ENCODE peak calls at places on chromosomes 12 and 14, in six cellular contexts. Y is A673; E is activated CD4-positive, alpha-beta memory T cell treated with anti-CD3 and anti-CD28 coated beads for 36 hours; X is CD4-positive, CD25-positive, alpha-beta regulatory T cell; W is glutamatergic neuron; N is neural progenitor cell. Q is an unnamed sample.

GRCh38 chr12:113732916-113733315 is 233.2 kb downstream of the RBM19 start:
- DNase-seq in Y (no peak), E (no peak), X (no peak), W (no peak), N (no peak), Q (no peak)

GRCh38 chr14:55851301-55851700 is 266.9 kb upstream of the PELI2 start:
- DNase-seq in Y (peak), E (no peak), X (no peak), W (no peak), N (peak), Q (no peak)

GRCh38 chr12:62332598-62332997 is 72.4 kb downstream of the USP15 start:
- DNase-seq in Y (no peak), E (no peak), X (no peak), W (no peak), N (no peak), Q (no peak)

GRCh38 chr14:101187017-101187815 is 283.7 kb upstream of the RTL1 start:
- DNase-seq in Y (no peak), E (no peak), X (no peak), W (no peak), N (peak), Q (no peak)

GRCh38 chr12:7498832-7499231 is 4.7 kb downstream of the CD163 start:
- DNase-seq in Y (peak), E (no peak), X (no peak), W (no peak), N (no peak), Q (no peak)

GRCh38 chr14:52883658-52884057 is 67.2 kb downstream of the FERMT2 start:
- DNase-seq in Y (peak), E (no peak), X (no peak), W (no peak), N (no peak), Q (no peak)

GRCh38 chr12:69330475-69331473 is 17.4 kb upstream of the LYZ start:
- DNase-seq in Y (no peak), E (peak), X (peak), W (no peak), N (peak), Q (peak)

GRCh38 chr12:1367731-1368285 is 226.6 kb downstream of the FBXL14 start:
- DNase-seq in Y (peak), E (no peak), X (no peak), W (no peak), N (no peak), Q (no peak)

GRCh38 chr14:101222362-101223090 is 319.0 kb upstream of the RTL1 start:
- DNase-seq in Y (no peak), E (no peak), X (no peak), W (no peak), N (peak), Q (no peak)

GRCh38 chr12:46470039-46470627 is 97.6 kb upstream of the SLC38A2 start:
- DNase-seq in Y (no peak), E (peak), X (no peak), W (no peak), N (no peak), Q (no peak)

GRCh38 chr12:41286426-41286825 is 98.3 kb downstream of the PDZRN4 start:
- DNase-seq in Y (no peak), E (no peak), X (no peak), W (no peak), N (no peak), Q (no peak)

GRCh38 chr12:122106891-122107660 is 28.5 kb downstream of the MLXIP start:
- DNase-seq in Y (no peak), E (no peak), X (no peak), W (no peak), N (no peak), Q (peak)

GRCh38 chr14:92945959-92946846 is 23.3 kb downstream of the CHGA start:
- DNase-seq in Y (no peak), E (no peak), X (no peak), W (peak), N (no peak), Q (peak)

GRCh38 chr14:58298477-58298879 is at the start of gene ARID4A:
- DNase-seq in Y (no peak), E (peak), X (no peak), W (peak), N (no peak), Q (peak)

GRCh38 chr12:70652451-70652850 is 15.2 kb upstream of the PTPRB start:
- DNase-seq in Y (no peak), E (no peak), X (no peak), W (no peak), N (no peak), Q (no peak)

GRCh38 chr14:101215936-101216335 is 312.4 kb upstream of the RTL1 start:
- DNase-seq in Y (no peak), E (peak), X (no peak), W (no peak), N (peak), Q (no peak)

GRCh38 chr14:46405095-46405494 is 246.5 kb downstream of the RPL10L start:
- DNase-seq in Y (no peak), E (no peak), X (no peak), W (no peak), N (no peak), Q (no peak)

GRCh38 chr12:131042848-131043245 is 89.1 kb downstream of the ADGRD1 start:
- DNase-seq in Y (peak), E (no peak), X (no peak), W (no peak), N (no peak), Q (no peak)

GRCh38 chr12:14982562-14982961 is 9.7 kb downstream of the PDE6H start:
- DNase-seq in Y (no peak), E (no peak), X (no peak), W (no peak), N (no peak), Q (no peak)

GRCh38 chr14:80586116-80586515 is 355.4 kb downstream of the CEP128 start:
- DNase-seq in Y (no peak), E (no peak), X (no peak), W (no peak), N (peak), Q (no peak)

Q was measured in Right ventricle myocardium superior.